ENCODE peak calls at places on chromosomes 12 and 14, in six cellular contexts. L is fibroblast of mammary gland, R is aorta, N is ovary, A is mucosa of descending colon, W is LNCaP clone FGC. I is an unnamed sample.

GRCh38 chr12:31297572-31298509 is 28.1 kb downstream of the SINHCAF start:
- DNase-seq in L (no peak), R (no peak), N (no peak), A (no peak), W (no peak), I (no peak)

GRCh38 chr12:62414180-62414579 is 52.4 kb upstream of the MON2 start:
- DNase-seq in L (no peak), R (no peak), N (no peak), A (no peak), W (no peak), I (no peak)

GRCh38 chr12:26651566-26652188 is 181.3 kb downstream of the ITPR2 start:
- DNase-seq in L (peak), R (no peak), N (peak), A (peak), W (peak), I (peak)

GRCh38 chr14:53533384-53533975 is 380.4 kb upstream of the DDHD1 start:
- DNase-seq in L (no peak), R (no peak), N (no peak), A (no peak), W (no peak), I (no peak)

GRCh38 chr14:93939304-93940229 is 12.4 kb downstream of the FAM181A start:
- DNase-seq in L (peak), R (peak), N (peak), A (peak), W (peak), I (peak)

GRCh38 chr14:30195946-30196345 is 268.3 kb upstream of the PRKD1 start:
- DNase-seq in L (peak), R (no peak), N (no peak), A (no peak), W (no peak), I (no peak)

GRCh38 chr14:103718572-103718971 is 3.0 kb downstream of the ZFYVE21 start:
- DNase-seq in L (peak), R (no peak), N (no peak), A (no peak), W (no peak), I (no peak)

GRCh38 chr14:59268011-59268410 is 79.5 kb downstream of the DAAM1 start:
- DNase-seq in L (peak), R (no peak), N (no peak), A (no peak), W (no peak), I (no peak)

GRCh38 chr12:104718581-104718980 is 239.5 kb downstream of the SLC41A2 start:
- DNase-seq in L (peak), R (no peak), N (peak), A (peak), W (peak), I (peak)

GRCh38 chr12:6451348-6452244 is at the start of gene TAPBPL:
- DNase-seq in L (peak), R (peak), N (peak), A (peak), W (peak), I (peak)

GRCh38 chr14:74414380-74414779 is 11.6 kb downstream of the SYNDIG1L start:
- DNase-seq in L (no peak), R (no peak), N (no peak), A (no peak), W (no peak), I (no peak)

GRCh38 chr12:76890407-76891143 is 11.8 kb upstream of the CSRP2 start:
- DNase-seq in L (peak), R (peak), N (no peak), A (no peak), W (no peak), I (no peak)

GRCh38 chr12:85688837-85689236 is 147.4 kb downstream of the RASSF9 start:
- DNase-seq in L (no peak), R (no peak), N (no peak), A (no peak), W (no peak), I (no peak)

GRCh38 chr14:96167224-96168148 is 37.2 kb upstream of the BDKRB2 start:
- DNase-seq in L (peak), R (no peak), N (no peak), A (peak), W (no peak), I (no peak)

GRCh38 chr12:16857456-16857923 is 251.5 kb upstream of the LMO3 start:
- DNase-seq in L (no peak), R (no peak), N (no peak), A (no peak), W (no peak), I (no peak)

GRCh38 chr12:132605055-132605441 is 5.3 kb downstream of the LRCOL1 start:
- DNase-seq in L (no peak), R (no peak), N (no peak), A (no peak), W (no peak), I (no peak)

GRCh38 chr12:70080577-70080976 is 162.7 kb upstream of the CNOT2 start:
- DNase-seq in L (no peak), R (no peak), N (no peak), A (no peak), W (no peak), I (no peak)

GRCh38 chr14:101588990-101589389 is 27.7 kb downstream of the DIO3 start:
- DNase-seq in L (no peak), R (no peak), N (no peak), A (no peak), W (no peak), I (peak)

GRCh38 chr14:106044949-106045596 is 518.7 kb downstream of the TMEM121 start:
- DNase-seq in L (peak), R (peak), N (no peak), A (peak), W (no peak), I (peak)

GRCh38 chr12:122204829-122205589 is 1.5 kb downstream of the B3GNT4 start:
- DNase-seq in L (no peak), R (no peak), N (no peak), A (no peak), W (no peak), I (no peak)

GRCh38 chr12:50222275-50222783 is 55.2 kb upstream of the CERS5 start:
- DNase-seq in L (peak), R (no peak), N (peak), A (no peak), W (no peak), I (peak)

GRCh38 chr12:10607885-10608458 is 5.4 kb downstream of the MAGOHB start:
- DNase-seq in L (peak), R (no peak), N (no peak), A (no peak), W (no peak), I (no peak)

GRCh38 chr12:26700430-26700829 is 132.6 kb downstream of the ITPR2 start:
- DNase-seq in L (peak), R (no peak), N (no peak), A (no peak), W (no peak), I (no peak)

GRCh38 chr14:39731912-39732311 is 299.7 kb upstream of the FBXO33 start:
- DNase-seq in L (no peak), R (no peak), N (no peak), A (no peak), W (no peak), I (peak)

GRCh38 chr14:64645220-64645891 is 58.9 kb upstream of the PLEKHG3 start:
- DNase-seq in L (peak), R (no peak), N (peak), A (no peak), W (no peak), I (no peak)

GRCh38 chr14:78135450-78135891 is 34.7 kb upstream of the NRXN3 start:
- DNase-seq in L (no peak), R (no peak), N (no peak), A (no peak), W (no peak), I (no peak)
- H3K4me3 ChIP-seq in L (no peak), R (no peak), N (no peak), A (no peak), W (no peak), I (no peak)

DNA sequence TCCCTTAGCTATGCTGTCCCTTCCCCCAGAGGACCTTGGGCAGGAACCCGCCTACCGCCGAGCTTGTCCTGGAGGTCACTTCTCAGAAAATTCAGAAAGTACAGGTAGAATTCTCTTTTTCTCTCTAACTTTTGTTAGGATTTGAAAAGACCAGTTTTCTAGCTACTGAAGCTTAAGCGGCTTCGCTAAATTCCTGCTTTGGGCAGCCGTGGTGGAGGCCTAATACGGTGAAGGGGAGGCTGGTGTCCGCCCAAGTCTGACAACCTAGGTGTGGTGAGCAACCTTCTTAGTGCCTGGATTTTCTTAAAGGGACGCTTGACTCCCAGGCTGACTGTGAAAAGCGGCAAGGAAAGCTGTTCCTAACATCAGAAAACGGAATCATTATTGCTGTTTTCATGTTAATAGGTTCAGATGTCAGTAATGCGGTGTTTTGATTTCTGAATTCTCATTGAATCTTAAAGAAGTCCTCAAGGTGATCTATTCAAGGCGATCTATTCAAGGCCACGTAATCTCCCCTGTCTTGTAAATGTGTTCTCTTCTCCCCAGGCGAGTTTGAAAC is 835 bp downstream of the FGD4 start:
- DNase-seq in L (no peak), R (no peak), N (no peak), A (peak), W (peak), I (no peak)
- H3K4me3 ChIP-seq in L (peak), R (peak), N (peak), A (peak), W (peak), I (peak)

DNA sequence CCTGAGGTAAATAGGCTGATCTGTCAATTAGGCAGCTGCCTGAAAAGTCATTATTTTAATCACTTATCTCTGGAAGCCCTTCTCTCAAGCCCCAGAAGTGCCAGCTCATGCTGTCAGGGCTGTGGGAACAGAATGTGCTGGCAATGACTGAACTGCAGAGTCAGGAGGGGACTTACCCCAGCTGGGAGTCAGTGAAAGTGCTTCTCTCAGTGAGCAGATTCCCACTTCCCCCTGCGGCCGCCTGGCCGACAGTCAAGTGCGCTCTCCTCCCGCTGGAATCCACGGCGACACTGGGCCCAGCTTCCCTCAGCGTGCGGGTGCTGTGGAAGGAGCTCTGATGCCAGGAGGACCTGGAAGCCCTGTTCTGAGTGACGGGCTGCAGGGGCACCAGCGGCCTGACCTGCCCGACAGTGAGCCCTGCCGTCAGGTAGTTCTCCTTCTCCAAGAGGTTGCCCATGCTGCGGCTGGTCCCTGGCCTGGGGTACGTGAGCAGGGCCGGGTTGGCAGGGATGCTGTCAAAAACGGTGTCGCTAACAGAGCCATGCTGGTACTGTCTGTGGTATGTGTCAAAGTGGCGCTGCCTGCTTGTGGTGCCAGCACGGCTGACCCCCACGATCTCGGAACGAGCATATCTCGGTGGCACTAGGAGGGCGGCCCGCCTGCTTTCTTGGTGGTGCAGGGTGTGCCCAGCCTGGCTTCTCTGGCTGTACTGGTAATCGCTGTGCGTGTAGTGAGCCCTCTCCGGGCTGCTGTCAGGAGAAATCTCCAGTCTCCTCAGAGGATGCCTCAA is 18.7 kb downstream of the PKP2 start:
- DNase-seq in L (peak), R (no peak), N (no peak), A (no peak), W (no peak), I (peak)
- H3K4me3 ChIP-seq in L (no peak), R (no peak), N (no peak), A (no peak), W (no peak), I (no peak)

GRCh38 chr12:46494424-46494823 is 121.9 kb upstream of the SLC38A2 start:
- DNase-seq in L (peak), R (no peak), N (no peak), A (no peak), W (peak), I (no peak)
- H3K4me3 ChIP-seq in L (no peak), R (no peak), N (no peak), A (no peak), W (peak), I (no peak)

DNA sequence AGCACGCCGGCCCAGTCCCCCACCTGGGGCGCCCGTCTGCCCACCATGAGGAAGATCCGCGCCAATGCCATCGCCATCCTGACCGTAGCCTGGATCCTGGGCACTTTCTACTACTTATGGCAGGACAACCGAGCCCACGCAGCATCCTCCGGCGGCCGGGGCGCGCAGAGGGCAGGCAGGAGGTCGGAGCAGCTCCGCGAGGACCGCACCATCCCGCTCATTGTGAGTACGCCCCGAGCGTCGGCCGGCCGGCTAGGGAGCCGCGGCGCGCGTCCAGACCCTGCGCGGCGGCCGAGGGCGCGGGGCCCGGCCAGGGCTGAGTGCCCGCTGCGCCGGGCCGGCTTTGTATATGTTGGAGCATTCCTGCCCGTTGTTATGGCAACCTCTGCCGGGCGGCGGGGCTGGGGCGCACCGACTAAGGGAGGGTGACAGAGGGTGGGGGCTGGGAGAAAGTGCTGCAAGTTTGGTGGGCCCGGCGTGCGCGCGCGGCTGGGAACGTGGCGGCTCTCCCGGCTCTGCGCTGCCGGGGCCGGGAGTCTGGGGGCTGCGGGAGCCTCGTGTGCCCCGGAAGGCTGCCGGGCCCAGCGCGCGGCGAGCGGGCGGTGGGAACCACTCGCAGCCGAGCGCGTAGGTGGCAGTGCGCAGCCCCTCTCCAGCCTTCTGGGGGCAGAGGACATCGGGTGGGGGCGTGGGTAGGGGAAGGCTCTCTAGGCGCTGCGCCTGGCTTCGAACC is 454 bp downstream of the GALNT16 start:
- DNase-seq in L (no peak), R (peak), N (no peak), A (no peak), W (no peak), I (no peak)
- H3K4me3 ChIP-seq in L (peak), R (peak), N (peak), A (no peak), W (peak), I (peak)

GRCh38 chr14:72124171-72124570 is 191.9 kb downstream of the RGS6 start:
- DNase-seq in L (no peak), R (no peak), N (no peak), A (no peak), W (no peak), I (no peak)
- H3K4me3 ChIP-seq in L (no peak), R (no peak), N (no peak), A (no peak), W (no peak), I (no peak)

DNA sequence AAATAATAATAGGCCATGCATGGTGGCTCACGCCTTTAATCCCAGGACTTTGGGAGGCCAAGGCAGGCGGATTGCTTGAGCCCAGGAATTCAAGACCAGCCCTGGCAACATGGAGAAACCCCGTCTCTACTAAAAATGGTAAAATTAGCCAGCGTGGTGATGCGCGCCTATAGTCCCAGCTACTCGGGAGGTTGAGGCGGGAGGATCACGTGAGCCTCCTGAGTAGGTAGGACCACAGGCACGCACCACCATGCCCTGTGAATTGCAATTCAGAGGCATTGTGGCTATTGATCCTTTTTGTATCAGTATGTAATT is 2.3 kb downstream of the ARHGDIB start:
- DNase-seq in L (no peak), R (no peak), N (no peak), A (no peak), W (no peak), I (no peak)
- H3K4me3 ChIP-seq in L (no peak), R (no peak), N (no peak), A (no peak), W (no peak), I (no peak)

GRCh38 chr14:50000215-50001145 is 107.6 kb downstream of the ARF6 start:
- DNase-seq in L (peak), R (peak), N (peak), A (peak), W (no peak), I (peak)
- H3K4me3 ChIP-seq in L (peak), R (no peak), N (no peak), A (no peak), W (no peak), I (no peak)

I was measured in testis.